ENCODE peak calls at places on chromosomes 12 and 14, in four cellular contexts. D is NCI-H774, X is NAMALWA, Y is sciatic nerve. G is an unnamed sample.

GRCh38 chr12:109820921-109821381 is 12.2 kb downstream of the TRPV4 start:
- DNase-seq in D (no peak), X (no peak), Y (no peak), G (no peak)

GRCh38 chr12:48185181-48185919 is 1.9 kb downstream of the CCDC184 start:
- DNase-seq in D (no peak), X (peak), Y (no peak), G (no peak)

GRCh38 chr14:100103261-100104005 is 38.2 kb downstream of the EVL start:
- DNase-seq in D (no peak), X (no peak), Y (peak), G (no peak)

GRCh38 chr14:93953739-93954515 is 22.4 kb downstream of the ASB2 start:
- DNase-seq in D (no peak), X (no peak), Y (no peak), G (no peak)

GRCh38 chr12:113142173-113142885 is 6.8 kb upstream of the RASAL1 start:
- DNase-seq in D (peak), X (no peak), Y (peak), G (peak)

GRCh38 chr12:119802472-119802871 is 74.6 kb downstream of the CIT start:
- DNase-seq in D (no peak), X (no peak), Y (peak), G (peak)

GRCh38 chr12:132743831-132744230 is 17.8 kb downstream of the ANKLE2 start:
- DNase-seq in D (no peak), X (no peak), Y (no peak), G (no peak)

GRCh38 chr12:27193854-27194544 is 50.1 kb upstream of the STK38L start:
- DNase-seq in D (no peak), X (no peak), Y (no peak), G (no peak)

GRCh38 chr12:105834496-105834895 is 304.3 kb downstream of the NUAK1 start:
- DNase-seq in D (no peak), X (no peak), Y (no peak), G (no peak)

GRCh38 chr12:18706798-18707197 is 31.0 kb downstream of the PLCZ1 start:
- DNase-seq in D (no peak), X (peak), Y (no peak), G (no peak)

GRCh38 chr12:69685810-69686209 is 13.3 kb downstream of the BEST3 start:
- DNase-seq in D (no peak), X (no peak), Y (no peak), G (no peak)

GRCh38 chr12:65275627-65276026 is 2.9 kb upstream of the MSRB3 start:
- DNase-seq in D (no peak), X (no peak), Y (no peak), G (no peak)

GRCh38 chr14:52863339-52863700 is 71.9 kb upstream of the GNPNAT1 start:
- DNase-seq in D (no peak), X (no peak), Y (no peak), G (no peak)

GRCh38 chr12:75954076-75954475 is 77.5 kb downstream of the PHLDA1 start:
- DNase-seq in D (no peak), X (no peak), Y (no peak), G (no peak)

GRCh38 chr12:30466093-30466492 is 229.6 kb downstream of the IPO8 start:
- DNase-seq in D (no peak), X (no peak), Y (no peak), G (no peak)

GRCh38 chr14:61434315-61434714 is 112.9 kb downstream of the PRKCH start:
- DNase-seq in D (no peak), X (no peak), Y (no peak), G (no peak)

GRCh38 chr12:121946313-121947025 is 28.1 kb downstream of the CFAP251 start:
- DNase-seq in D (no peak), X (no peak), Y (no peak), G (no peak)

GRCh38 chr14:73424453-73424852 is 33.9 kb downstream of the NUMB start:
- DNase-seq in D (no peak), X (peak), Y (no peak), G (no peak)

GRCh38 chr14:68548194-68549056 is 244.4 kb downstream of the ZFP36L1 start:
- DNase-seq in D (no peak), X (no peak), Y (peak), G (peak)

GRCh38 chr12:7108928-7109920 is at the start of gene C1RL:
- DNase-seq in D (peak), X (peak), Y (peak), G (peak)

GRCh38 chr14:92951912-92952471 is 29.0 kb downstream of the CHGA start:
- DNase-seq in D (peak), X (peak), Y (peak), G (no peak)

GRCh38 chr12:115295886-115296285 is 611.9 kb upstream of the TBX3 start:
- DNase-seq in D (no peak), X (no peak), Y (no peak), G (no peak)

GRCh38 chr12:89556976-89557375 is 31.1 kb upstream of the POC1B start:
- DNase-seq in D (no peak), X (no peak), Y (no peak), G (no peak)

GRCh38 chr14:27427796-27428195 is 830.0 kb upstream of the NOVA1 start:
- DNase-seq in D (no peak), X (no peak), Y (no peak), G (no peak)

GRCh38 chr12:107514887-107515445 is 170.6 kb upstream of the PWP1 start:
- DNase-seq in D (no peak), X (no peak), Y (no peak), G (no peak)

G was measured in suprapubic skin.